ENCODE peak calls at places on chromosome 20, in six cellular contexts. X is SJSA1, Z is NCI-H2081, I is endothelial cell of umbilical vein, E is HTR-8/SVneo, B is NCI-H345. A is an unnamed sample.

GRCh38 chr20:25275813-25276532 is 28.1 kb downstream of the PYGB start:
- DNase-seq in I (no peak), E (no peak), X (no peak), B (no peak), Z (no peak), A (no peak)

GRCh38 chr20:57603120-57603519 is 17.1 kb downstream of the ZBP1 start:
- DNase-seq in I (no peak), X (no peak), Z (no peak), E (no peak), B (no peak), A (no peak)

GRCh38 chr20:3067139-3068009 is 4.0 kb upstream of the OXT start:
- DNase-seq in I (no peak), E (no peak), X (no peak), B (no peak), Z (no peak), A (no peak)

GRCh38 chr20:32664352-32665159 is 9.2 kb downstream of the C20orf203 start:
- DNase-seq in I (no peak), X (no peak), B (no peak), E (no peak), Z (no peak), A (no peak)

GRCh38 chr20:23928788-23929187 is 49.2 kb upstream of the CST5 start:
- DNase-seq in Z (no peak), E (no peak), B (no peak), X (no peak), I (no peak), A (no peak)

GRCh38 chr20:58783515-58783914 is 67.2 kb downstream of the GNAS-AS1 start:
- DNase-seq in E (no peak), X (no peak), B (no peak), Z (no peak), I (no peak), A (no peak)

GRCh38 chr20:35627121-35627520 is 11.5 kb downstream of the SPAG4 start:
- DNase-seq in E (no peak), I (no peak), B (no peak), Z (no peak), X (no peak), A (no peak)

GRCh38 chr20:11891827-11892521 is 25.7 kb upstream of the BTBD3 start:
- DNase-seq in X (peak; percentile 77), E (peak; percentile 69), I (peak; percentile 79), B (peak; percentile 86), Z (peak; percentile 70), A (peak; percentile 63)

GRCh38 chr20:17735959-17736621 is 36.3 kb downstream of the BANF2 start:
- DNase-seq in E (no peak), X (no peak), B (no peak), I (no peak), Z (no peak), A (peak; percentile 19)

GRCh38 chr20:855466-856360 is 22.2 kb downstream of the FAM110A start:
- DNase-seq in Z (no peak), X (peak; percentile 18), B (no peak), I (no peak), E (no peak), A (no peak)

GRCh38 chr20:25452333-25452732 is 44.9 kb downstream of the GINS1 start:
- DNase-seq in Z (no peak), X (no peak), I (no peak), B (no peak), E (no peak), A (no peak)

GRCh38 chr20:20343886-20344381 is 24.0 kb upstream of the INSM1 start:
- DNase-seq in Z (no peak), I (no peak), X (no peak), B (no peak), E (no peak), A (no peak)

GRCh38 chr20:32522525-32522774 is 62.7 kb downstream of the NOL4L start:
- DNase-seq in E (no peak), I (no peak), Z (no peak), B (peak; percentile 51), X (no peak), A (no peak)

GRCh38 chr20:36728986-36729385 is 16.9 kb downstream of the NDRG3 start:
- DNase-seq in I (no peak), B (no peak), X (no peak), Z (no peak), E (peak; percentile 62), A (peak; percentile 19)

GRCh38 chr20:41386502-41387427 is 20.1 kb upstream of the EMILIN3 start:
- DNase-seq in B (no peak), I (no peak), X (no peak), Z (no peak), E (no peak), A (no peak)

GRCh38 chr20:31454374-31454773 is 13.9 kb downstream of the DEFB123 start:
- DNase-seq in Z (no peak), X (no peak), B (no peak), I (no peak), E (no peak), A (no peak)

GRCh38 chr20:44683263-44684046 is 31.7 kb upstream of the CCN5 start:
- DNase-seq in I (peak; percentile 64), B (peak; percentile 80), E (peak; percentile 96), X (no peak), Z (peak; percentile 43), A (no peak)

GRCh38 chr20:25020345-25020744 is 27.8 kb upstream of the APMAP start:
- DNase-seq in I (no peak), E (no peak), X (no peak), B (no peak), Z (no peak), A (no peak)

GRCh38 chr20:5569021-5569420 is 181.2 kb upstream of the SHLD1 start:
- DNase-seq in X (peak; percentile 14), B (peak; percentile 60), E (peak; percentile 48), I (peak; percentile 74), Z (peak; percentile 44), A (peak; percentile 31)

GRCh38 chr20:56628873-56629463 is at the start of gene TFAP2C:
- DNase-seq in E (peak; percentile 98), Z (no peak), X (peak; percentile 24), B (peak; percentile 89), I (no peak), A (peak; percentile 54)

GRCh38 chr20:57960803-57961575 is 251.2 kb upstream of the PMEPA1 start:
- DNase-seq in X (no peak), I (no peak), E (no peak), B (no peak), Z (no peak), A (no peak)

GRCh38 chr20:33914871-33915270 is 78.8 kb upstream of the RALY start:
- DNase-seq in I (peak; percentile 96), X (no peak), B (peak; percentile 10), E (peak; percentile 75), Z (no peak), A (peak; percentile 23)

A was measured in HFFc6.